ENCODE peak calls at places on chromosome 4, in four cellular contexts. Z is astrocyte, G is GM23248, C is Karpas-422. V is an unnamed sample.

GRCh38 chr4:7798215-7798995 is 141.3 kb downstream of the AFAP1 start:
- DNase-seq in Z (peak; percentile 41), G (peak; percentile 63), C (no peak), V (no peak)

GRCh38 chr4:95304898-95305297 is 243.9 kb downstream of the UNC5C start:
- DNase-seq in Z (peak; percentile 94), G (no peak), C (no peak), V (peak; percentile 89)

GRCh38 chr4:150152764-150153163 is 74.5 kb downstream of the DCLK2 start:
- DNase-seq in Z (peak; percentile 93), G (peak; percentile 73), C (no peak), V (no peak)

GRCh38 chr4:125722009-125722408 is 407.3 kb downstream of the FAT4 start:
- DNase-seq in Z (no peak), G (no peak), C (no peak), V (no peak)

GRCh38 chr4:55876387-55876786 is 22.9 kb downstream of the EXOC1 start:
- DNase-seq in Z (no peak), G (no peak), C (no peak), V (no peak)

GRCh38 chr4:152992027-152992426 is 55.9 kb downstream of the FHDC1 start:
- DNase-seq in Z (no peak), G (no peak), C (no peak), V (peak; percentile 97)

GRCh38 chr4:147103403-147103946 is 157.8 kb upstream of the TTC29 start:
- DNase-seq in Z (peak; percentile 98), G (peak; percentile 99), C (no peak), V (peak; percentile 83)

GRCh38 chr4:134952305-134952704 is 750.7 kb upstream of the PABPC4L start:
- DNase-seq in Z (no peak), G (no peak), C (no peak), V (no peak)

DNA sequence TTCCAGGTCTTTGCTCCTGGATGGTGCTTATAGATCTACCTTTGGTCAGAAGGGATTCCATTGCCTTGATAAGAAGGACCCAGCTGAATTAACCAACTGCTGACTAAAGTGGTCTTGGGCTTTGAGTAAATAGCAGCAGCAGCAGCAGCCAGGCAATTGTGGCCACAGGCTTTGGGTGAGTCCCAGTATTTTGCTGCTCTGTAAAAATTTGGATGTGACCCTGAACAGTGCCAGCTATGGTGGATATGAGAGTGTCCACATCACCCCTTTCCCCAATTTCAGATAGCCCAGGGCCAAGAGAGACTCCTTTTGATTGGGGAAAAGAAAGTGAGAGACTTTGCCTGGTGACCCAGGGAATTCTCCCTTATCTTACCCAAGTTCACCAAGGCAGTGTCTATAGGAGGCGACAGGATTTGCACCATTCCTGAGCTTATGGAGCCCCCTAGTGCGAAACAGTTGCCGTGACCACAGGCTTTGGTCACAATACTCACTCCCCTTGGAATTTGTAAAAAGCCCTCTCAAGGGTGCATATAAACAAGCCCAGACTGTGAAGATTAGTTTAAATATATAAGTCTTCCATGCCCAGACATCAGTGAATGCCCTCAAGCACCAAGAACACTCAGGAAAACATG is 518.0 kb downstream of the TMA16 start:
- DNase-seq in Z (peak; percentile 20), G (no peak), C (peak; percentile 79), V (peak; percentile 16)
- H2AFZ ChIP-seq in Z (no peak overlapping the region), G (no peak overlapping the region), C (no peak overlapping the region), V (no peak overlapping the region)

GRCh38 chr4:98639523-98639922 is 18.9 kb downstream of the TSPAN5 start:
- DNase-seq in Z (no peak), G (peak; percentile 24), C (no peak), V (no peak)
- H2AFZ ChIP-seq in Z (no peak overlapping the region), G (peak overlapping the region; percentile 38), C (no peak overlapping the region), V (no peak overlapping the region)

DNA sequence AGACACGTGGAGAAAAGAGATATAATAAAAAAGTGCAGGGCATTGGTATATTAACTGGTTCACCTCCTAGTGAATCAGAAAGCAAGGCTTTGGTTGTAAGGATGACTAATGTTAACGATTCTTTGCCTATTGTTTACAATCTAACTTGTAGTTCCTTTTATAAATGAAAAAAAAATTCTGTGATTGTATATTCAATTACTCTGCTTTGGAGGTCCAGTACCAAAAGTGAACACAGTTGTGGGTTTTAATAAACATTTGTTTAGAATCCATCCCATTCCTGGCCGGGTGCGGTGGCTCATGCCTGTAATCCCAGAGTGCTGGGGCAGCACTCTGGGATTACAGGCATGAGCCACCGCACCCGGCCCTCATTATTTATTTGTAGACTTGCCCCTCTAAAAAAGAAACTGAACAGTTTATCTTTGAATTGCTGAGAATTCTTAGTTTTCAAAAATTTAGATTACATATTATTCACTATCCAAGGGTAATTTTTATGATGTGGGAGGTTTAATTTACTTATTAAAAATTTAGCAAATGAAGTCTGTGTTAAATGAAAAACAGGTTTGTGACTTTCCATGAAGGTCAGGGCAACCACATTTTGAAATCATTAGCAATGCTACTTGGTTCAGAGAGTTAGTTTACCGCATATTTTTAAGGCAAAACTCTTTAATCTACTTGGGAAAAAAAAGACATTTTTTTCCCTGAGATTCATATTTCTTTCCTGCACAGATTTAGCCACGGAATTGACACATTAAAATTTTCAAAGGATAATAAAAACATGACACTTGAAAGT is 37.1 kb upstream of the PRSS12 start:
- DNase-seq in Z (no peak), G (peak; percentile 51), C (no peak), V (no peak)
- H2AFZ ChIP-seq in Z (no peak overlapping the region), G (peak overlapping the region; percentile 70), C (no peak overlapping the region), V (peak overlapping the region; percentile 27)

DNA sequence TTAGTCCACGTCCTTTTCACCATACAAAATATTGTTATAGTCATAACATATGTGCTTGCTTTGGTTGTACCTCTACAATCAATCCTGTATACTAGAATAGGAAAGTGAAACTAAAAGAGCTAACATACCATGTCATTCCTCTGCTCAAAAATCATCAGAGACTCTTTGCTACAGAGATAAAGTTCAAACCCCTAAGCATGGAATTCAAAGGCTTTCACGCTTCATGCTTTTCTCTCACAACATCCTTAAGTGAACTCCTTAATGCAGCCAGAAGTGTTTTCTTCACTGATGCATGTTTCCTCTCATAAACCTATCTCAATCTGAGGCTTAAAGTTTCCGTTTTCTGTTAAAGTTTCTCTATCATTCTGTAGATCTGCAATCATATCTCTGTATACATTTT is 744.6 kb upstream of the IGFBP7 start:
- DNase-seq in Z (no peak), G (no peak), C (no peak), V (no peak)
- H2AFZ ChIP-seq in Z (no peak overlapping the region), G (no peak overlapping the region), C (no peak overlapping the region), V (no peak overlapping the region)

GRCh38 chr4:25379591-25379990 is 2.5 kb downstream of the ANAPC4 start:
- DNase-seq in Z (no peak), G (no peak), C (no peak), V (no peak)

GRCh38 chr4:25377572-25377882 is 464 bp downstream of the ANAPC4 start:
- DNase-seq in Z (no peak), G (no peak), C (peak; percentile 54), V (peak; percentile 4)

GRCh38 chr4:25376754-25377571 is at the start of gene ANAPC4:
- DNase-seq in Z (peak; percentile 77), G (peak; percentile 95), C (peak; percentile 99), V (peak; percentile 91)

DNA sequence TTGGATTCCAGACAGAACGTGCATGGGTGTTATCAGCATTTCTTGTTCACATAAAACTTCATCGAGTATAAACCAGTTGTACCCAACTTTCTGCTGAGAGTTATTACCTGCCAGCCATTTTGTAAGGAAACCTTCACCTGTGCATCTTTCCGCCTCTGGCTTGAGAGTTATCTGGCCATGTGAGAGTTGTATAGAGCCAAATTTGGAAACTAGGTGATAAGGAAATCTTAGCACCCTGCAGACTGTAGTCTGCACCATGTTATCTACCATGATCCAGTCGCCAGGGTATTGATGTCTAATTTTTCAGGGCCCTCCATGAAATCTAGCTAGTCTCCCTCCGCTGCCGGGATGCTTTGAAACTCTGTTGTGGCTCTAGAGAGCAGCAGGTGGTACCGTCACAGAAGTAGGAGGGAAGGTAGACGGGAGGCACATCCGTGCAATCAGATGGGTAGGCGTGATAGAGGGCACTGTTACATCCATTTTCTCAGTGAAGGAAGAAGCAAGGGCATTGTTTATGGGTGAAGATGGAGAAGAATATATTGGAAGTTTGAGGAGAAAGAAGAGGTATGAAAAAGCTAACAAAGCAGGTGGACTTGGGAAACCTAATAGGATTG is 1.2 kb downstream of the ANAPC4 start:
- DNase-seq in Z (no peak), G (no peak), C (peak; percentile 58), V (peak; percentile 4)
- H2AFZ ChIP-seq in Z (peak overlapping the region; percentile 81), G (peak overlapping the region; percentile 91), C (no peak overlapping the region), V (peak overlapping the region; percentile 80)

GRCh38 chr4:40335508-40335860 is 351 bp downstream of the CHRNA9 start:
- DNase-seq in Z (peak; percentile 41), G (peak; percentile 92), C (no peak), V (no peak)

GRCh38 chr4:40337081-40337480 is 1.9 kb downstream of the CHRNA9 start:
- DNase-seq in Z (no peak), G (no peak), C (no peak), V (no peak)

GRCh38 chr4:40337523-40337922 is 2.4 kb downstream of the CHRNA9 start:
- DNase-seq in Z (no peak), G (no peak), C (no peak), V (no peak)

GRCh38 chr4:40333921-40334352 is 1.2 kb upstream of the CHRNA9 start:
- DNase-seq in Z (peak; percentile 86), G (peak; percentile 91), C (no peak), V (peak; percentile 60)

GRCh38 chr4:40334591-40335507 is at the start of gene CHRNA9:
- DNase-seq in Z (no peak), G (peak; percentile 41), C (no peak), V (no peak)
- H2AFZ ChIP-seq in Z (no peak within 1 kb of the TSS), G (peak within 1 kb of the TSS; percentile 44), C (no peak within 1 kb of the TSS), V (no peak within 1 kb of the TSS)

V was measured in mammary epithelial cell.